ENCODE peak calls at places on chromosomes 13 and 19, in ten cellular contexts. Q is osteoblast; V is effector memory CD4-positive, alpha-beta T cell; U is CD8-positive, alpha-beta memory T cell; F is fibroblast of lung; C is PC-9; X is A549; W is tibial nerve; T is lower lobe of right lung; Z is colonic mucosa. J is an unnamed sample.

GRCh38 chr19:55695511-55696290 is 20.7 kb downstream of the EPN1 start:
- DNase-seq in F (no peak), T (peak; percentile 38), U (no peak), Z (no peak), C (no peak), X (no peak), W (no peak), V (no peak), Q (peak; percentile 72), J (no peak)

GRCh38 chr19:43610493-43610892 is 1.4 kb upstream of the SRRM5 start:
- DNase-seq in C (no peak), F (peak; percentile 9), Q (peak; percentile 75), X (peak; percentile 20), V (no peak), W (no peak), U (no peak), Z (no peak), T (no peak), J (no peak)

GRCh38 chr19:58181902-58182576 is 822 bp upstream of the ZNF274 start:
- DNase-seq in X (peak; percentile 82), U (peak; percentile 77), W (peak; percentile 21), C (peak; percentile 57), Z (peak; percentile 43), F (no peak), V (peak; percentile 38), Q (peak; percentile 72), T (no peak), J (peak; percentile 9)

GRCh38 chr13:23654111-23655110 is 84.2 kb downstream of the TNFRSF19 start:
- DNase-seq in Q (no peak), T (no peak), V (no peak), U (no peak), C (no peak), F (peak; percentile 81), Z (no peak), X (no peak), W (no peak), J (no peak)

GRCh38 chr13:32737111-32737571 is 150.9 kb downstream of the PDS5B start:
- DNase-seq in X (no peak), Q (peak; percentile 10), F (peak; percentile 23), Z (no peak), T (no peak), W (no peak), U (no peak), C (no peak), V (no peak), J (no peak)

GRCh38 chr13:28865951-28866350 is 45.8 kb downstream of the MTUS2 start:
- DNase-seq in V (no peak), C (no peak), T (no peak), Q (no peak), W (no peak), F (no peak), Z (no peak), U (no peak), X (no peak), J (no peak)

GRCh38 chr19:1125601-1126533 is 22.1 kb downstream of the GPX4 start:
- DNase-seq in X (no peak), T (peak; percentile 44), F (peak; percentile 81), U (no peak), Q (peak; percentile 100), Z (no peak), V (no peak), W (no peak), C (no peak), J (peak; percentile 37)

GRCh38 chr13:87274209-87274819 is 396.9 kb upstream of the SLITRK5 start:
- DNase-seq in C (peak; percentile 37), X (peak; percentile 42), Q (no peak), T (no peak), W (no peak), V (no peak), F (peak; percentile 32), Z (peak; percentile 21), U (no peak), J (no peak)

GRCh38 chr13:44231786-44232516 is 141.7 kb upstream of the SERP2 start:
- DNase-seq in F (peak; percentile 95), V (no peak), Z (peak; percentile 86), T (peak; percentile 87), W (peak; percentile 52), Q (peak; percentile 93), X (peak; percentile 96), C (peak; percentile 98), U (no peak), J (peak; percentile 96)

GRCh38 chr13:108985166-108985565 is 355.8 kb downstream of the MYO16 start:
- DNase-seq in X (no peak), Q (no peak), Z (no peak), T (no peak), F (peak; percentile 56), U (no peak), W (no peak), V (no peak), C (no peak), J (peak; percentile 79)

GRCh38 chr19:29622191-29623070 is 16.3 kb downstream of the POP4 start:
- DNase-seq in T (no peak), X (no peak), C (no peak), V (no peak), U (peak; percentile 64), W (no peak), F (no peak), Q (no peak), Z (no peak), J (peak; percentile 7)

GRCh38 chr13:101785858-101786257 is 333.4 kb downstream of the ITGBL1 start:
- DNase-seq in W (no peak), V (no peak), C (no peak), F (peak; percentile 9), Q (no peak), X (peak; percentile 45), Z (no peak), U (no peak), T (no peak), J (peak; percentile 69)

DNA sequence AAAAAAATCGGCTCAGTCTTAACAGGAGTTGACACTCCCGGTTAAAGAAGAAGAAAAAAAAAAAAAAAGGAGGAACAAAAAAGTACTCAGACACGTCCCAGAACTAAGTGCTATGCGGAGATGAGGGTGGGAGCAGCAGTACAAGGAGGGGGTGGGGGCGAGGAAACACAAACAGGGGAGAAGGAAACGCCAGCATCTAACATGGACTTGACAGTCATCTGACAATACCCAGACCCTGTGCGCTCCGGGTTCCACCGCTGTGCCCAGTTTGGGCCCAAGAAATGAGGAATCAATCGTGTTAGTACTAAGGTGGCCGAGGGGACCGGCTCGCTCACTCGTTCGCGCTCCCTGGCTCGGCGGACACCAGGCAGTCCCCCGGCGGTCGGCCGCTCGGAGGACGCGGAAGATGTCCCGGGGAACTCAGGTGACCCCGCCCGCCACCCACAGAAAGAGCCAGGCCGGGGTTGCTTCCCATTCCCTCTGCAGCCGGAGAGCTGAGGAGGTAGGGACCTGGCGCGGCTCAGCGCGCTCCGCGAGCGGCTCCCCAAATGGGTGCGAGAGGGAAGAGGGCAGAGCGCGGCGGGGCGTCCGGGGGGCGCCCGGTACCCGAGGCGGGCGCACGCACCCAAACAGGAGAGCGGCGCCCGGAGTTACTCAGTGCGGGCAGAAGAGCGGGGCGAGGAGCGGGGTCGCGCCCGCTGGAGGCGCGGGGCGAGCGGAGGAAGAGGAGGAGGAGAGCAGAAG is 648 bp downstream of the TSHZ3 start:
- DNase-seq in W (peak; percentile 27), U (no peak), V (no peak), C (no peak), X (peak; percentile 47), Q (no peak), Z (no peak), T (peak; percentile 56), F (peak; percentile 55), J (peak; percentile 62)
- H3K4me3 ChIP-seq in W (peak overlapping the region; percentile 87), U (peak overlapping the region; percentile 49), V (peak overlapping the region; percentile 68), C (no peak overlapping the region), X (peak overlapping the region; percentile 84), Q (peak overlapping the region; percentile 85), Z (peak overlapping the region; percentile 67), T (peak overlapping the region; percentile 88), F (peak overlapping the region; percentile 91), J (peak overlapping the region; percentile 90)

GRCh38 chr13:71785361-71785760 is 81.6 kb downstream of the DACH1 start:
- DNase-seq in V (no peak), T (no peak), W (no peak), C (no peak), Q (no peak), Z (no peak), F (no peak), X (no peak), U (no peak), J (no peak)

GRCh38 chr13:71787461-71787860 is 79.5 kb downstream of the DACH1 start:
- DNase-seq in Q (no peak), T (no peak), Z (no peak), W (no peak), F (no peak), V (no peak), X (no peak), U (no peak), C (no peak), J (no peak)

GRCh38 chr13:71789952-71790351 is 77.1 kb downstream of the DACH1 start:
- DNase-seq in V (no peak), U (no peak), F (no peak), Z (no peak), W (no peak), Q (no peak), X (no peak), T (no peak), C (no peak), J (no peak)

GRCh38 chr13:71786815-71787214 is 80.2 kb downstream of the DACH1 start:
- DNase-seq in V (no peak), T (no peak), U (no peak), W (no peak), F (no peak), C (no peak), X (no peak), Z (no peak), Q (no peak), J (no peak)
- H3K4me1 ChIP-seq in V (no peaks in the 10 kb centered on the region), T (no peaks in the 10 kb centered on the region), U (no peaks in the 10 kb centered on the region), W (no peaks in the 10 kb centered on the region), F (no peaks in the 10 kb centered on the region), C (no peaks in the 10 kb centered on the region), X (no peaks in the 10 kb centered on the region), Z (no peaks in the 10 kb centered on the region), Q (no peaks in the 10 kb centered on the region), J (no peaks in the 10 kb centered on the region)

DNA sequence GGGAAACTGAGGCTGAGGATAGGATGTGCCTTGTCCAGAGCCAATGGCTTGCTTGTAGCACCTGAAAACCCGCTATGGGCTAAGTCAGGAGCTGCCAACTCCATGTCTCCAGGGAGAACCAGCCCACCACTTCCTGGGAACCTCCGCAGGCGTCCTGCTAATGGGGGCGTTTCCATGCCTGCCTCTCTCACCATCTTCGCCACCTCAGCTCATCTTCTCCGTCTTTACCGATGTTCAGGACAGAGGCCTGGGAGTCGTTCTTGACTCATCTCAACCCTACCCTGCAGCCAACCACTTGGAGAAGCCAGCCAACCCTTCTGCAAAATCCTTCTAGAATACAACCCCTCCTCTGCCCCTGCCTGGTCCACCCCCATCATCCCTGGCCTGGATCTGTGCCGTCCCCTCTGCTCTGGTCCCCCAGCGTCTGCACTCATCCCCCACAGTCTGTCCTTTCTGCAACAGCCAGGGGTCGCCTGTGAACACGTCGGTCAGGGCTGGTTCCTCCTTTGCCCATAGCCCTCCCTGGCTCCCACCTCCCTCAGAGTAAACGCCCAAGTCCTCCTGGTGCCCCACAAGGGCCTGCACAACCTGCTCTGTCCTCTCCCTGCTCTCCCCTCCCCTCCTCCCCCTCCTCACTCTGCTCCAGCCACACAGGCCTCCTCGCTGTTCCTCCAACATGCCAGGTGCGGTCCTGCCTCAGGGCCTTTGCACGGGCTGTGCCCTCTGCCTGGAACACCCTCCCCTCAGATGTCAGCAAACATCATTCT is 31.0 kb downstream of the PTPRS start:
- DNase-seq in W (no peak), T (no peak), C (no peak), F (no peak), U (no peak), Z (no peak), X (no peak), Q (peak; percentile 88), V (no peak), J (no peak)
- H3K4me3 ChIP-seq in W (no peak overlapping the region), T (no peak overlapping the region), C (no peak overlapping the region), F (no peak overlapping the region), U (no peak overlapping the region), Z (no peak overlapping the region), X (no peak overlapping the region), Q (no peak overlapping the region), V (no peak overlapping the region), J (no peak overlapping the region)

GRCh38 chr13:47288546-47288945 is 391.7 kb upstream of the HTR2A start:
- DNase-seq in C (no peak), T (no peak), W (no peak), U (no peak), F (peak; percentile 68), Q (no peak), Z (no peak), X (no peak), V (no peak), J (no peak)
- H3K4me1 ChIP-seq in C (no peaks in the 10 kb centered on the region), T (no peaks in the 10 kb centered on the region), W (no peaks in the 10 kb centered on the region), U (no peaks in the 10 kb centered on the region), F (no peaks in the 10 kb centered on the region), Q (peaks cover 5% of the 10 kb centered on the region), Z (no peaks in the 10 kb centered on the region), X (no peaks in the 10 kb centered on the region), V (no peaks in the 10 kb centered on the region), J (no peaks in the 10 kb centered on the region)